ENCODE peak calls at places on chromosomes 5 and 9, in eight cellular contexts. I is pancreas, D is A673, K is DND-41, P is aorta, X is neuronal stem cell, E is adrenal gland, C is ovary. W is an unnamed sample.

GRCh38 chr9:93642961-93643360 is 66.6 kb downstream of the PHF2 start:
- DNase-seq in I (no peak), D (no peak), K (no peak), P (no peak), X (no peak), E (no peak), C (peak; percentile 6), W (peak; percentile 8)

GRCh38 chr9:88818495-88819201 is 172.6 kb upstream of the S1PR3 start:
- DNase-seq in I (no peak), D (peak; percentile 89), K (no peak), P (no peak), X (peak; percentile 1), E (no peak), C (no peak), W (no peak)

GRCh38 chr9:122657527-122657926 is at the start of gene OR1B1:
- DNase-seq in I (no peak), D (no peak), K (no peak), P (no peak), X (no peak), E (no peak), C (no peak), W (no peak)

GRCh38 chr5:170216262-170216864 is 16.4 kb upstream of the C5orf58 start:
- DNase-seq in I (no peak), D (peak; percentile 82), K (peak; percentile 49), P (no peak), X (no peak), E (no peak), C (no peak), W (no peak)

GRCh38 chr9:132597073-132597775 is 14.8 kb downstream of the BARHL1 start:
- DNase-seq in I (no peak), D (no peak), K (no peak), P (peak; percentile 73), X (no peak), E (no peak), C (no peak), W (no peak)

GRCh38 chr5:176609724-176610429 is at the start of gene GPRIN1:
- DNase-seq in I (no peak), D (peak; percentile 71), K (peak; percentile 55), P (no peak), X (peak; percentile 79), E (peak; percentile 73), C (no peak), W (no peak)

GRCh38 chr5:1103505-1104326 is 8.1 kb downstream of the SLC12A7 start:
- DNase-seq in I (no peak), D (no peak), K (no peak), P (peak; percentile 78), X (no peak), E (peak; percentile 67), C (peak; percentile 69), W (peak; percentile 31)

GRCh38 chr9:26975728-26976707 is 19.8 kb downstream of the IFT74 start:
- DNase-seq in I (no peak), D (peak; percentile 52), K (no peak), P (no peak), X (peak; percentile 30), E (peak; percentile 43), C (no peak), W (no peak)

GRCh38 chr5:92695123-92696084 is 885.6 kb downstream of the NR2F1-AS1 start:
- DNase-seq in I (no peak), D (no peak), K (no peak), P (no peak), X (no peak), E (no peak), C (no peak), W (no peak)

GRCh38 chr9:113634597-113635515 is 171.3 kb downstream of the RGS3 start:
- DNase-seq in I (no peak), D (no peak), K (no peak), P (peak; percentile 15), X (no peak), E (no peak), C (no peak), W (no peak)
- H3K27ac ChIP-seq in I (no peak overlapping the region), D (no peak overlapping the region), K (no peak overlapping the region), P (no peak overlapping the region), X (no peak overlapping the region), E (no peak overlapping the region), C (no peak overlapping the region), W (no peak overlapping the region)

GRCh38 chr9:36082928-36083327 is 46.2 kb downstream of the RECK start:
- DNase-seq in I (no peak), D (no peak), K (no peak), P (no peak), X (no peak), E (no peak), C (no peak), W (no peak)
- H3K4me3 ChIP-seq in I (no peak overlapping the region), D (no peak overlapping the region), K (no peak overlapping the region), P (no peak overlapping the region), X (no peak overlapping the region), E (no peak overlapping the region), C (no peak overlapping the region), W (no peak overlapping the region)

GRCh38 chr9:84589514-84589913 is 80.0 kb upstream of the NTRK2 start:
- DNase-seq in I (no peak), D (no peak), K (no peak), P (no peak), X (no peak), E (no peak), C (no peak), W (no peak)

DNA sequence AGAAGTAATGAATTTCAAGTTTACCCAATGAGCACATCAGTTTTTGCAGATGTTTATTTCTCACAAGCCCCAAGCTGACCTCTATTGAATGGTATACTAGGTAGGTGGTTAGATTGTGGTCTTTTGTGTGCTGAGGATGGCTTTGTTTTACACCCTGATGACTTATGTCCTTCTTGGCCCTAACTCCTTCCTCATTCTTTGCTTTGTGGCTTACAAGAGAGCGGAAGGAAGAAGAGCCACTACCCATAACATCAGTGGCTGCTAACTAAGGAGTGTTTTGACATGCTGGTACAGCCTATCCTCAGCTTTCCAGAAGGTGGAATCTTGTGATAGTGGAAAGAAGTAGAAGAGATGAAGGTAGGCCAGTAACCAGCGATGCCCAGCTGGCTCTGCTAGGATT is 85.7 kb upstream of the NTRK2 start:
- DNase-seq in I (no peak), D (no peak), K (no peak), P (no peak), X (no peak), E (no peak), C (no peak), W (no peak)
- H3K27ac ChIP-seq in I (no peak overlapping the region), D (no peak overlapping the region), K (no peak overlapping the region), P (no peak overlapping the region), X (no peak overlapping the region), E (no peak overlapping the region), C (no peak overlapping the region), W (no peak overlapping the region)

DNA sequence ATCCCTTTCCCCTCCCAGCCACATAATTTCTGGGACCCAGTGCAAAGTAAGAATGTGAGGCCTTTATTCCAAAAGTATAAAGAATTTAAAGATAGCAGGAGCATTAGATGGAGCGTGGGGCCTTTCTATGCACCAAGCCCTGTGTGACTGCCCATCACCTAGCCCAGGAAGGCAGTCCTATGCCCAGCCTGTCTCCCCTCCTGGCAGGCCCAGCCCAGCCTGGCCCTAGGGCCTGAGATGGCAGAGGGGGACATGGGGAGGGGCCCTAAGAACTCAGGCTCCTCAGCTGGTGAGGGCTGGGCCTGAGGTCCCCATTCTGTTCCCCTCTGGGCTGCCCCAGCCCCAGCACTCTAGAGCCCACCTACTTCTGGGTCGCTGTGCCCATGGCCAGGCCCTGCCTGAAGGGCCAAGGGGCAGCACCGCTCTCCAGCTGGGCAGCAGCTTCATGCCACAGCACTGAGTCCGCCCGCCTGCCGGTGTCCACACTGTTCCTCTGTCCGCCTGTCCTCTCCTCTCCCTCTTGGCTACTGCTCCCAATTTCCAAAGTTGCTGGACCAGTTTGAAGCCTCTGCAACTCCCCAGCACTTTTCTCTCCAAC is 995 bp upstream of the SLC23A1 start:
- DNase-seq in I (peak; percentile 70), D (no peak), K (no peak), P (peak; percentile 31), X (no peak), E (no peak), C (peak; percentile 11), W (no peak)
- H3K4me3 ChIP-seq in I (no peak overlapping the region), D (no peak overlapping the region), K (peak overlapping the region; percentile 18), P (no peak overlapping the region), X (no peak overlapping the region), E (no peak overlapping the region), C (no peak overlapping the region), W (no peak overlapping the region)

GRCh38 chr9:94725293-94725692 is 1.2 kb upstream of the AOPEP start:
- DNase-seq in I (no peak), D (no peak), K (no peak), P (no peak), X (no peak), E (no peak), C (no peak), W (no peak)
- H3K27ac ChIP-seq in I (no peak overlapping the region), D (no peak overlapping the region), K (no peak overlapping the region), P (no peak overlapping the region), X (no peak overlapping the region), E (no peak overlapping the region), C (no peak overlapping the region), W (no peak overlapping the region)

GRCh38 chr5:112978836-112979235 is 2.2 kb downstream of the DCP2 start:
- DNase-seq in I (no peak), D (peak; percentile 12), K (no peak), P (no peak), X (no peak), E (no peak), C (no peak), W (no peak)

GRCh38 chr5:112983307-112983811 is 6.8 kb downstream of the DCP2 start:
- DNase-seq in I (no peak), D (no peak), K (no peak), P (no peak), X (no peak), E (no peak), C (no peak), W (no peak)

GRCh38 chr5:112976432-112977309 is at the start of gene DCP2:
- DNase-seq in I (peak; percentile 94), D (peak; percentile 99), K (peak; percentile 98), P (peak; percentile 98), X (peak; percentile 97), E (peak; percentile 93), C (peak; percentile 94), W (peak; percentile 93)

GRCh38 chr5:112977440-112977861 is 853 bp downstream of the DCP2 start:
- DNase-seq in I (no peak), D (peak; percentile 19), K (no peak), P (no peak), X (no peak), E (no peak), C (no peak), W (no peak)

GRCh38 chr5:112979723-112980122 is 3.1 kb downstream of the DCP2 start:
- DNase-seq in I (no peak), D (no peak), K (no peak), P (no peak), X (no peak), E (no peak), C (no peak), W (no peak)
- H3K4me3 ChIP-seq in I (no peak overlapping the region), D (peak overlapping the region; percentile 76), K (peak overlapping the region; percentile 71), P (no peak overlapping the region), X (no peak overlapping the region), E (no peak overlapping the region), C (no peak overlapping the region), W (peak overlapping the region; percentile 0)

GRCh38 chr5:157050050-157050449 is 8.9 kb downstream of the HAVCR1 start:
- DNase-seq in I (no peak), D (no peak), K (no peak), P (no peak), X (no peak), E (no peak), C (no peak), W (no peak)
- H3K27ac ChIP-seq in I (no peak overlapping the region), D (no peak overlapping the region), K (no peak overlapping the region), P (no peak overlapping the region), X (no peak overlapping the region), E (no peak overlapping the region), C (no peak overlapping the region), W (no peak overlapping the region)

W was measured in dorsolateral prefrontal cortex.